ENCODE peak calls at places on chromosome 17, in five cellular contexts. C is HFF-Myc, B is Caco-2, L is esophagus squamous epithelium, W is PC-3. Y is an unnamed sample.

GRCh38 chr17:49951362-49952080 is 17.5 kb upstream of the DLX4 start:
- DNase-seq in C (no peak), B (no peak), L (no peak), W (peak), Y (no peak)

GRCh38 chr17:49218941-49219913 is 8.7 kb downstream of the ABI3 start:
- DNase-seq in C (no peak), B (no peak), L (no peak), W (no peak), Y (peak)

GRCh38 chr17:69884361-69884760 is 190.7 kb upstream of the KCNJ16 start:
- DNase-seq in C (no peak), B (no peak), L (no peak), W (no peak), Y (no peak)

GRCh38 chr17:48555183-48555615 is 10.3 kb upstream of the HOXB2 start:
- DNase-seq in C (no peak), B (peak), L (no peak), W (peak), Y (no peak)

GRCh38 chr17:50845260-50846147 is 10.1 kb downstream of the WFIKKN2 start:
- DNase-seq in C (no peak), B (peak), L (no peak), W (peak), Y (no peak)

GRCh38 chr17:673200-673681 is 41.4 kb downstream of the VPS53 start:
- DNase-seq in C (no peak), B (no peak), L (no peak), W (no peak), Y (no peak)

GRCh38 chr17:17712268-17712924 is 31.1 kb downstream of the RAI1 start:
- DNase-seq in C (no peak), B (no peak), L (no peak), W (peak), Y (no peak)

GRCh38 chr17:30393491-30393890 is 14.8 kb downstream of the CPD start:
- DNase-seq in C (no peak), B (no peak), L (no peak), W (no peak), Y (no peak)

GRCh38 chr17:82493517-82493840 is 26.1 kb upstream of the FOXK2 start:
- DNase-seq in C (no peak), B (no peak), L (no peak), W (no peak), Y (no peak)

GRCh38 chr17:68089881-68090280 is 54.3 kb downstream of the KPNA2 start:
- DNase-seq in C (no peak), B (no peak), L (no peak), W (peak), Y (peak)

GRCh38 chr17:12257176-12257575 is 236.5 kb downstream of the MAP2K4 start:
- DNase-seq in C (no peak), B (no peak), L (no peak), W (no peak), Y (no peak)

GRCh38 chr17:3535253-3535995 is 22.2 kb downstream of the TRPV3 start:
- DNase-seq in C (no peak), B (no peak), L (no peak), W (peak), Y (peak)

GRCh38 chr17:43790311-43790940 is 10.2 kb downstream of the CFAP97D1 start:
- DNase-seq in C (no peak), B (no peak), L (no peak), W (peak), Y (no peak)

GRCh38 chr17:3739422-3740124 is 15.9 kb downstream of the HASPIN start:
- DNase-seq in C (no peak), B (no peak), L (no peak), W (no peak), Y (no peak)

GRCh38 chr17:46212634-46213435 is 19.6 kb upstream of the KANSL1 start:
- DNase-seq in C (peak), B (peak), L (no peak), W (peak), Y (peak)
- TF ChIP-seq CTCF in C (peak), B (peak), L (peak), W (peak), Y (peak)

GRCh38 chr17:45990836-45991235 is 8.2 kb upstream of the STH start:
- DNase-seq in C (no peak), B (no peak), L (no peak), W (no peak), Y (no peak)
- TF ChIP-seq CTCF in C (peak), B (peak), L (no peak), W (peak), Y (no peak)

GRCh38 chr17:35555695-35556094 is 4.9 kb downstream of the SLFN14 start:
- DNase-seq in C (no peak), B (peak), L (no peak), W (peak), Y (no peak)
- TF ChIP-seq CTCF in C (peak), B (peak), L (no peak), W (peak), Y (no peak)

GRCh38 chr17:65554568-65555223 is 6.8 kb downstream of the AXIN2 start:
- DNase-seq in C (no peak), B (no peak), L (no peak), W (no peak), Y (no peak)
- TF ChIP-seq CTCF in C (peak), B (peak), L (no peak), W (no peak), Y (no peak)

DNA sequence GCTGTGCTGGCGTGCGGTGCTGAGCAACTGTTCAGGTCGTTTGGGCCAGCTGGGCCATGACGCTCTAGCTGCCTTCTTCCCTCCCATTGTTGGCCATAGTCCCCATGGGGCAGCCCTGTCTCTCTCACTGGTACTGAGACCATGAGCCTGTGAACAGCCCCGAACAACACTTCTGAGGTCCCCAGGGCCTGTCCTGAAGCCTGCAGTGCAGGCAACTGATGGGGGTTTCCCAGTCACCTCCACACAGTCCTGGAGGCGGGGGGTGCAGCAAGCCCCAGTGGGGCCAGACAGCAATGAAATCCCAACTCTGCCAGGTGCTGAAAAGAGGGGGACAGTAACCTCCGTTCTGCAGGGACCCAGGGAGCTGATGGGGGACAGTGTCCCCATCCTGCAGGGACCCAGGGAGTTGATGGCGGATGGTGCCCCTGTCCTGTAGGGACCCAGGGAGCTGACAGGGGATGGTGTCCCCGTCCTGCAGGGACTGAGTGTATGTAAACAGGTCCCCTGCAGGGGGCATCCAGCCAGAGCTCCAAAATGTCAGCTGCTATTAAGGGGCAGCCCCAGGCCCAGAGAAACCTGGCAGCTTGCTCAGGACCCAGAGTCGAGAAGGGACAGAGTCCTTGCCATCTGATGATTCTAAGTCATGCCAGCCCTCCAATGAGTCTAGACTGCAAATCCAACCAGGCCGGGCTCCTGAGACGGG is 30.4 kb downstream of the ENGASE start:
- DNase-seq in C (no peak), B (no peak), L (no peak), W (no peak), Y (no peak)
- TF ChIP-seq CTCF in C (no peak), B (no peak), L (no peak), W (peak), Y (no peak)

DNA sequence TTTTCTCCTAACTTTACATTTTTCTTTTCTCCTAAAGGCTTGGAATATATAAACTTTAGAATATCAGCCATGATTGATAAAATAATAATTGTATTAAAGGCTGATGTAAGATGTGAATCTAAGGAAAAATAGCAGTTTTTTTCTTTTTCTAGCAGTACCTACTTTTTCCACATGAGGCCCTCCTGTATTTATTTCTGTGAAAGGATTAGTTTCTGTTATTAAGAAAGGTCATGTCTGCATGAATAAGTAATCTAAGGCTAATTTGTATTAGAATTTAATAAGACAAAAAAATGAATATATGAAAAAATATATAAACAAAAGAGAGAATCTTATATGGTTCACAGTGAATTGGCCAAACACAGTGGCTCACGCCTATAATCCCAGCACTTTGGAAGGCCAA is 85.3 kb downstream of the STXBP4 start:
- DNase-seq in C (no peak), B (no peak), L (no peak), W (peak), Y (no peak)
- TF ChIP-seq CTCF in C (no peak), B (peak), L (peak), W (peak), Y (no peak)

Y was measured in Calu3.